ENCODE peak calls at places on chromosomes 12 and 14, in eight cellular contexts. T is breast epithelium; Z is activated T-helper 9 cell treated with anti-CD3 and anti-CD28 coated beads, Interleukin-2, amount 50 U/mL, for 16 hours; D is RWPE1; L is HTR-8/SVneo; U is NCI-H2227 treated with DMSO at 0.1 percent for 48 hours; Y is T1000; M is activated CD4-positive, CD25-positive, alpha-beta regulatory T cell treated with anti-CD3 and anti-CD28 coated beads, Interleukin-2, amount 50 U/mL, for 72 hours. J is an unnamed sample.

GRCh38 chr14:72443991-72444431 is 449.9 kb downstream of the DPF3 start:
- DNase-seq in Y (no peak), T (no peak), U (no peak), D (no peak), L (no peak), M (no peak), Z (no peak), J (peak)

GRCh38 chr14:61802010-61802621 is 39.9 kb downstream of the SNAPC1 start:
- DNase-seq in Z (no peak), T (no peak), Y (no peak), M (no peak), D (no peak), L (no peak), U (no peak), J (no peak)

GRCh38 chr12:15322164-15323054 is at the start of gene PTPRO:
- DNase-seq in M (no peak), Y (no peak), U (peak), D (peak), L (no peak), T (no peak), Z (no peak), J (no peak)

GRCh38 chr12:49578471-49579112 is 10.7 kb upstream of the MCRS1 start:
- DNase-seq in U (no peak), T (no peak), M (no peak), Z (no peak), Y (no peak), D (no peak), L (no peak), J (no peak)

GRCh38 chr12:115204957-115205754 is 521.2 kb upstream of the TBX3 start:
- DNase-seq in D (no peak), L (no peak), Y (peak), Z (no peak), U (no peak), T (no peak), M (no peak), J (no peak)

GRCh38 chr14:93017341-93017797 is 94.4 kb downstream of the CHGA start:
- DNase-seq in Z (no peak), U (no peak), D (no peak), M (no peak), L (no peak), Y (no peak), T (no peak), J (no peak)

GRCh38 chr12:110661337-110661972 is 27.5 kb downstream of the HVCN1 start:
- DNase-seq in D (no peak), T (no peak), L (no peak), M (peak), Y (no peak), Z (peak), U (no peak), J (no peak)

GRCh38 chr12:27555928-27556778 is 32.1 kb downstream of the PPFIBP1 start:
- DNase-seq in Z (no peak), D (no peak), L (no peak), Y (no peak), U (no peak), T (no peak), M (no peak), J (no peak)

GRCh38 chr12:2261708-2262107 is 208.9 kb downstream of the CACNA1C start:
- DNase-seq in T (no peak), D (no peak), L (no peak), Z (no peak), M (no peak), U (no peak), Y (no peak), J (no peak)

GRCh38 chr12:127145929-127146789 is 1120.8 kb upstream of the TMEM132C start:
- DNase-seq in Y (peak), D (peak), M (peak), L (peak), Z (peak), T (no peak), U (peak), J (peak)

GRCh38 chr12:58922849-58923248 is 2.5 kb upstream of the LRIG3 start:
- DNase-seq in Y (peak), Z (no peak), L (no peak), U (no peak), T (no peak), D (no peak), M (no peak), J (no peak)

J was measured in putamen.